ENCODE peak calls at places on chromosomes 4 and X, in six cellular contexts. X, K, Y, N, O and C are unnamed samples.

GRCh38 chr4:1012031-1012739 is 759 bp downstream of the FGFRL1 start:
- DNase-seq in X (peak), K (peak), Y (peak), N (no peak), O (no peak), C (peak)

GRCh38 chrX:104137496-104137895 is 19.3 kb downstream of the SLC25A53 start:
- DNase-seq in X (no peak), K (peak), Y (peak), N (peak), O (no peak), C (no peak)

GRCh38 chrX:70445876-70446275 is 1.2 kb downstream of the DLG3 start:
- DNase-seq in X (no peak), K (no peak), Y (no peak), N (no peak), O (no peak), C (no peak)

GRCh38 chr4:78954048-78954666 is 14.9 kb upstream of the PAQR3 start:
- DNase-seq in X (no peak), K (peak), Y (peak), N (peak), O (no peak), C (peak)

GRCh38 chr4:156888762-156889161 is 82.8 kb downstream of the PDGFC start:
- DNase-seq in X (no peak), K (no peak), Y (no peak), N (no peak), O (no peak), C (no peak)

GRCh38 chrX:115392871-115393270 is 103.4 kb downstream of the LUZP4 start:
- DNase-seq in X (no peak), K (no peak), Y (no peak), N (no peak), O (no peak), C (no peak)

GRCh38 chrX:118174516-118174915 is 57.9 kb upstream of the KLHL13 start:
- DNase-seq in X (no peak), K (no peak), Y (no peak), N (no peak), O (no peak), C (no peak)

GRCh38 chr4:77785669-77786068 is 33.5 kb downstream of the CNOT6L start:
- DNase-seq in X (no peak), K (no peak), Y (no peak), N (no peak), O (no peak), C (no peak)

DNA sequence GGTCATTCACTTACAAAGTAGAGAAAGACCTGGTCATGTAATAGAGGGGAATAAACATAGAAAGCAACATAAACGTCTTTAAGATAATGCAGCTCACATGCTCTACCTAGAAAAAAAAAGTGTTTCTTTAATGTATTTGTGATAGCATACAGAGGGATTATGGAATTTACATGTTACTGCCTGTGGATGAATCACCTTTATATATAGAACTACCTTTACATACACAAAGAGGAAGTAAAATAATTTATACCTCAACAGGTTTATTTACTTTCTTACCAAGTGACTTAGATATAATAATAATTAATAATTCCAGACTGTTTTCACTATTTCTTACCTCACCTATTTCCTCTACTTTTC is 81.5 kb downstream of the PPP3CA start:
- DNase-seq in X (no peak), K (no peak), Y (no peak), N (no peak), O (no peak), C (no peak)
- TF ChIP-seq POLR2A in X (no peak), K (no peak), Y (no peak), N (no peak), O (no peak), C (no peak)

GRCh38 chrX:23554304-23554703 is 113.0 kb upstream of the PRDX4 start:
- DNase-seq in X (no peak), K (peak), Y (peak), N (peak), O (no peak), C (peak)

GRCh38 chrX:23557070-23557469 is 110.2 kb upstream of the PRDX4 start:
- DNase-seq in X (no peak), K (no peak), Y (peak), N (no peak), O (no peak), C (no peak)

DNA sequence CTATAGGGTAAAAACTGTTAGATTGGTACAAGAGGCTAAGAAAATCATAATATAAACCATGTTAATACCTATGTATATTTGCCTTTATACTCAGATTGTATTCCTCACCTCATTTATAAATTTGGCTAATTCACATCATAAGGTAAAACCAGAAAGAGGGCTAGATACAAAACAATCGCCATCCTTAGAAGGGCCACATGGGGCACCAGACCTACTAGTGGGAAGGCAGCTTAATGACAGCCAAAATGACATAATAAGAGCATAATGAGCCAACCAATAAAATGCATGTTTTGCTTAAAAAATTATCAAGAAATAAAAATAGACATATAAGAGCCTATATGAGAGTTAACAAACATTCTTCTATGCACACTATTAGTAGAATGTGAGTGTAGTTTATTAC is 107.3 kb upstream of the PRDX4 start:
- DNase-seq in X (no peak), K (no peak), Y (no peak), N (no peak), O (no peak), C (no peak)
- TF ChIP-seq CTCF in X (no peak), K (no peak), Y (no peak), N (no peak), O (no peak), C (no peak)

GRCh38 chrX:65961714-65962113 is 78.2 kb downstream of the VSIG4 start:
- DNase-seq in X (no peak), K (no peak), Y (no peak), N (no peak), O (no peak), C (no peak)
- TF ChIP-seq POLR2AphosphoS5 in X (no peak), K (no peak), Y (no peak), N (no peak), O (no peak), C (no peak)

GRCh38 chrX:30889147-30890125 is at the start of gene TAB3:
- DNase-seq in X (peak), K (peak), Y (peak), N (peak), O (peak), C (peak)

GRCh38 chrX:30887288-30887687 is 1.8 kb downstream of the TAB3 start:
- DNase-seq in X (no peak), K (no peak), Y (no peak), N (no peak), O (no peak), C (no peak)

GRCh38 chrX:30885136-30885535 is 3.9 kb downstream of the TAB3 start:
- DNase-seq in X (no peak), K (no peak), Y (no peak), N (no peak), O (no peak), C (no peak)

GRCh38 chrX:30887721-30888120 is 1.3 kb downstream of the TAB3 start:
- DNase-seq in X (no peak), K (no peak), Y (peak), N (no peak), O (no peak), C (no peak)

DNA sequence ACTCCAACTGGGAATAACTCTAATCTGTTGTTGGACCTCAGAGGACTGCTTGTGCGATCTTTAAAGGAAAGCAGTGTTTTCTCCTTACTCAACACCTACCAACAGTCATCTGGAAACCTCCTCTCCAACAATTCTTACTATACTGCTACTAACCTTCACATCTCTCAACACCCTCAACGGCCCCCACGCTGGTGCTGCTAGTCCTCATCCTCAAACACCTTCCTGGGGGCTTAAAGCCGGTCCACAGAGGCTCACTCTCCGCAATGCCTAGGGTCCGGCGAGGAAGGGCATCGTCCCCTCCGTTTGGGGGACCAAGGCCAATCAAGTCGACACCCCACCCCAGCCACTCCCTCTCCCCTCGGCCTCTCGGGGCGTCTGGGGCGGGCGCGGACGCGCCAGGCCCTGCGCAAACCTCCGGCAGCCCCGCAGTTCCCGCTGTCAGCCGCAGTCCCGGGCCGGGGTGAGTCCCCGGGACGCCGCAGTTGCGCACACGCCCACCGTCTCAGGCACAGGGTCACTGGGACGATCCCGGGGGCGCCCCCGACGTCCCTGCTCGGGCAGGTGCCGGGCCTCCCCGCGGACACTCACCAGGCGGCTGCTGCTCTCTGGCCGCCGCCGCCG is 418 bp downstream of the TAB3 start:
- DNase-seq in X (no peak), K (peak), Y (peak), N (no peak), O (no peak), C (no peak)
- TF ChIP-seq POLR2A in X (no peak), K (no peak), Y (no peak), N (no peak), O (no peak), C (no peak)

GRCh38 chr4:41216294-41217019 is 2.1 kb upstream of the APBB2 start:
- DNase-seq in X (peak), K (peak), Y (peak), N (peak), O (peak), C (peak)
- TF ChIP-seq CTCF in X (no peak), K (no peak), Y (peak), N (no peak), O (peak), C (peak)

DNA sequence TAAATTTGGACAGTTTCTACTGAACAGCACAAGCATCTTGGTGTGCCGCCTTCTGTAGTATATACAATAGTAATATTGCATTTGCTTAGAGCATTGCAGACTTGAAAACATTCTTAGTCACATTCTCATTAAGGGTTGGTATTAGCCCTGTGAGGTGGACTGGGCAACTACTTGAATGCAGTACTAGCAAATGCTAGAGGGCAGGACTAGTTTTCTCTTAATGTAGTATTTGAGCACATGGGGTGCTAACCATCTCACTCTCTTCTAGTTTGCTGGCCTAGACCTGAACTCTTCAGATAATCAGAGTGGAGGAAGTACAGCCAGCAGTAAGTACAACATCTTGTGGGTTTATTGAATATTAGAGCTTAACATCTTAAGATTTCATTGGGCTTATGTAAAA is 3.2 kb downstream of the DDX3X start:
- DNase-seq in X (no peak), K (no peak), Y (peak), N (no peak), O (no peak), C (no peak)
- TF ChIP-seq POLR2AphosphoS5 in X (no peak), K (no peak), Y (no peak), N (no peak), O (no peak), C (no peak)

DNA sequence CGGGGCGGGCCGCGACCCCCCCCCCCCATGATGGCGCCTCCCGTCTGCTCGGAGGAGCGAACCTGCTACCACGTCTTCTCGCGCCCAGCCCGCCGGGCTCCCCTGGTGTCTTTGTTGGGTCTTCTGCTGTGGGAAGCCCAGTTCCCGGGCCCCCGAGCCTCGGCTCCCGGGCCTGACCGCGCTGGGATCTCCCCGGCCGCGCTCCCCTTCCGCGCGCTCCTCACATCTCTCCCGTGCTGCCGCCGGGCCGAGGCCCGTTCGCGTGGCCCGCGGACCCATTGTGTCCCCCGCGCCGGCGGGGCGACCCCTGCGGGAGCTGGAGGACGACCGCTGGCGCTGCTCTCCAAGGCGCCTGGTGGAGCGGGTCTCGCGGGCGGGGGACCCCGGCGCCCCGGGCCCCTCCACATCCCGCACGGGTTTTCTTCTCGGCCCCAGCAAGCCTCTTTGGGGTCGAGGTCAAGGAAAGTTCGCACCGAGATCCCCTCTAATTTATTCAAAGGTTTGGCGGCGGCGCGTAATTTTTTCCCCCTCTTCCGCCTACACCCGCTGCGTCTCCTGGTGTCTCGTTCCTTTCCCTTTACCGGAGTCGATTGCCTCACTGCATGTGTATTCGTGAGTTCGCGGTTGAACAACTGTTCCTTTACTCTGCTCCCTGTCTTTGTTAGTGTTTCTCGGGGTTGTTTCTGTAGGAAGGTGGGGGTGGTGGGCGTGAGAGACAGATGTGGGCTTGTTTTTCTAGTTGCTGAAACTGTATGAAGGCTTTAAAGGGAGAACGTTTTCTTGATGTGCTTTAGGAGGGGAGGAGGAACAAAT is 762 bp downstream of the SMAD1 start:
- DNase-seq in X (peak), K (peak), Y (no peak), N (peak), O (peak), C (peak)
- TF ChIP-seq POLR2A in X (no peak), K (peak), Y (no peak), N (no peak), O (no peak), C (no peak)

DNA sequence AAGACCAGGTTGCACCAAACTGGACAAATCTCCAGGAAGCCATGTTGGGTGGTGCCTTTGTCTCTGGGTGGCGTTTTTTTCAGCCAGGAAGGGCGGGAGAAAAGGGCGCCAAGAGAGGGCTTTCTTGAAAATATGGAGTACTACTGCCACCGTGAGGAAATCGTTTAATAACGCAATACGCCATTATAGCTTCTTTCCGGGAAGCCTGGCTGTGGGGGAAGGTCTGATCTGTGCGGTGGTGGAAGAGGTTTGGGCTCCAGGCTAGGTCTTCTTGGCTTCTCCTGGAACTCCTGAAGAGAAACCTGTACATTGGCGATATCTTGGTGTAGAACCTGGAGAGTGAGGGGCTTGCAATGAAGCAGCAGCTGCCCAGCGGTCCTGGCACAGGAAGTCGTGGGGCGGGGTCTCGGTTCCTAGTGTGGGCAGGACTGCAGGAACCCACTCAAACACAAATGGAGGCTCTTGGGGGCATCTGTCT is 202.7 kb downstream of the OR13H1 start:
- DNase-seq in X (no peak), K (no peak), Y (peak), N (peak), O (no peak), C (no peak)
- TF ChIP-seq CTCF in X (no peak), K (no peak), Y (peak), N (no peak), O (peak), C (no peak)